ENCODE peak calls at places on chromosomes 11 and 22, in five cellular contexts. A, U, N, Q and D are unnamed samples.

GRCh38 chr11:6647282-6647679 is 8.3 kb downstream of the DCHS1 start:
- DNase-seq in U (peak), N (no peak), Q (no peak), A (no peak), D (peak)

GRCh38 chr11:42770444-42771065 is 541.2 kb upstream of the API5 start:
- DNase-seq in Q (no peak), A (peak), N (peak), U (no peak), D (peak)

GRCh38 chr11:82577246-82577645 is 156.4 kb downstream of the FAM181B start:
- DNase-seq in U (no peak), A (no peak), Q (no peak), N (no peak), D (no peak)

GRCh38 chr11:62953811-62954210 is 31.0 kb downstream of the SLC22A6 start:
- DNase-seq in Q (no peak), N (no peak), A (no peak), U (no peak), D (peak)

GRCh38 chr11:120525285-120526085 is 13.9 kb downstream of the GRIK4 start:
- DNase-seq in Q (peak), N (no peak), U (no peak), A (no peak), D (no peak)

GRCh38 chr11:62961017-62961416 is 23.8 kb downstream of the SLC22A6 start:
- DNase-seq in Q (no peak), A (no peak), U (no peak), N (no peak), D (no peak)

GRCh38 chr11:22190827-22191463 is 1.9 kb upstream of the ANO5 start:
- DNase-seq in U (no peak), Q (no peak), A (no peak), N (no peak), D (no peak)

GRCh38 chr11:2808850-2809847 is 76.4 kb downstream of the CDKN1C start:
- DNase-seq in A (no peak), N (no peak), Q (no peak), U (no peak), D (no peak)

GRCh38 chr11:105719073-105719846 is 109.4 kb downstream of the GRIA4 start:
- DNase-seq in N (peak), A (peak), Q (no peak), U (no peak), D (peak)

GRCh38 chr22:50267591-50268390 is 2.4 kb downstream of the MAPK11 start:
- DNase-seq in N (peak), Q (no peak), A (peak), U (peak), D (peak)

GRCh38 chr11:2892215-2893020 is 6.8 kb upstream of the CDKN1C start:
- DNase-seq in A (peak), Q (no peak), U (peak), N (peak), D (peak)

GRCh38 chr11:86511086-86511551 is 136.4 kb downstream of the CCDC81 start:
- DNase-seq in N (peak), Q (no peak), A (peak), U (no peak), D (peak)

DNA sequence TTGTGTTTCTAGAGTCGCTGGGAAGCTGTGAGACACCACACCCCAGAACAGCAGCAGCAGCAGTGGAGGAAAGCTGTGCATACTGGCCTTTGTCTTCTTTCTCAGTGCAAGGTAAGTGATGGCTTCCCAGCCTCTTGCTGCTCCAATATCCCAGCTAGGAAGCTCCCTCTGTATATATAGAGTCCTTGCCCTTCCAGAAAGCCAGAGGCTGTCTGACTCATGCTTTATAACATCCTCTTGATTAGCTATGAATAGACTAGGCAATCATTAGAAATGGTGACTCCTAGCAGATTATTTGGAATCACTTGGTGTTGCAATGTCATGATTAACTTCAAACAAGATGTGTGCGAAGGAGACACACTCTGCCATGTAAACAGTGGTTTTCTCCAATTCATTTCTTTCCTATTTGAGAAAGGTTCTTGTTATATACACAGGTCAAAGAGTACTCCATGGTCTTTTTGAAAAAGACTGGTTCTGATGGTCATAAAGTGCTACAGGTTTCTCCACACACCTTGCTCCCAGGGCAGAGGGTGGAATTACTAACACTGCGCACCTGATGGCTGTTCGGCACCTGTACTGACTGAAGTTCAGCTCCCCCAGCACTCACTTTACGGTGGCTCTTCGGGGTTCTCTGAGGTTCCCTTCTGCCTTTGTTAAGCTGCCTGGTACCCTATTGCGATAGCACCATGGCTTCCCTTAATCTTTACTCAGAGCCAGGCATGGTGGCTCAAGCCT is at the start of gene MMP1:
- DNase-seq in U (no peak), A (peak), Q (no peak), N (no peak), D (peak)
- H3K4me3 ChIP-seq in U (no peak), A (peak), Q (no peak), N (no peak), D (no peak)

GRCh38 chr11:407651-408080 is 7.1 kb downstream of the SIGIRR start:
- DNase-seq in Q (no peak), A (no peak), U (no peak), N (no peak), D (no peak)
- H3K4me3 ChIP-seq in Q (no peak), A (no peak), U (no peak), N (no peak), D (no peak)

GRCh38 chr11:121929581-121929980 is 186.4 kb downstream of the BLID start:
- DNase-seq in A (peak), Q (no peak), U (no peak), N (no peak), D (peak)
- H3K4me3 ChIP-seq in A (peak), Q (no peak), U (no peak), N (no peak), D (no peak)

GRCh38 chr11:108221401-108221800 is 1.0 kb downstream of the NPAT start:
- DNase-seq in Q (no peak), U (peak), N (no peak), A (peak), D (peak)

GRCh38 chr11:108223449-108224149 is 732 bp downstream of the ATM start:
- DNase-seq in Q (no peak), A (peak), U (peak), N (no peak), D (peak)

GRCh38 chr11:108222686-108223448 is at the start of gene ATM:
- DNase-seq in U (peak), Q (peak), A (peak), N (peak), D (peak)

GRCh38 chr11:108220721-108221346 is 1.6 kb downstream of the NPAT start:
- DNase-seq in Q (no peak), N (no peak), U (no peak), A (peak), D (peak)

GRCh38 chr11:108221981-108222685 is at the start of gene NPAT:
- DNase-seq in U (no peak), Q (no peak), N (no peak), A (no peak), D (no peak)
- H3K4me3 ChIP-seq in U (peak), Q (peak), N (peak), A (peak), D (peak)

DNA sequence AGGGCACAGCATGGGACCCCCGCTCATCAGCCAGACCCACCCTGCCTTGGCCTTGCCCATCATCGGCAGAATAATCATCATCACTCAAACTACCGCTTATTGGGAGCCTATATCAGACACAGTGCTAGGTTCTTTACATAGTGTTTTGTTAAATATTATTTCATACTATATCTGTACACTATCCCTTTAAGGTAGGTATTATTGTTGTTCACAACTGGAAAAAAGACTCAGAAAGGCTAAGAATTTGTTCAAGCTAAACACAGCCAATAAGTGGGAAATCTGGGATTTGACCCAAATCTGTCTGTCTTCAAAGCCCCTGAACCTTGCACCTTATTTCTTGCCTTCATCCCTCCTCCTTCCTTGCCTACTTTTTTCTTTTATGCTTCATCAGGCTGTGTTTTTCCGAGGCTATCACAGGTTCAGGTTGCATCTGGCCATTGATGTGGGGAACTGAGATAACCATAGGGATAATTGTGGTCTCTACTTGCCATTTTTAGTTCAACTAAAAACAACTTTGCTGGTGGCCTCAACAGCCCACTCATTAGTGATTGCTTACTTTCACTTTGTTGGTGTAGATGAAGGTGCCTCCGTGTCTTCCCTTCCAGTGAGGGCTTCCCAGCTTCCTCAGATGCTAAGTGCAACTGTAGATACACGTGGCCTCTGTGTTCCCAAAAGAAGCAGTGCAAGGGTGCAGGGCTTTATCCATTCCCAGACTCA is 35.2 kb downstream of the KCNJ1 start:
- DNase-seq in A (no peak), U (no peak), N (no peak), Q (no peak), D (no peak)
- H3K4me3 ChIP-seq in A (no peak), U (no peak), N (no peak), Q (no peak), D (no peak)

GRCh38 chr11:14342906-14343305 is 16.1 kb downstream of the RRAS2 start:
- DNase-seq in Q (no peak), U (no peak), N (no peak), A (peak), D (peak)

GRCh38 chr11:14336507-14337503 is 22.2 kb downstream of the RRAS2 start:
- DNase-seq in A (peak), U (no peak), N (peak), Q (no peak), D (peak)

GRCh38 chr11:14339356-14339755 is 19.6 kb downstream of the RRAS2 start:
- DNase-seq in A (no peak), N (no peak), Q (no peak), U (no peak), D (no peak)

GRCh38 chr11:14341968-14342367 is 17.0 kb downstream of the RRAS2 start:
- DNase-seq in A (no peak), Q (no peak), N (no peak), U (no peak), D (no peak)

GRCh38 chr11:14340721-14341120 is 18.3 kb downstream of the RRAS2 start:
- DNase-seq in N (no peak), U (no peak), Q (no peak), A (no peak), D (no peak)
- H3K4me3 ChIP-seq in N (no peak), U (no peak), Q (no peak), A (no peak), D (no peak)